ENCODE peak calls at places on chromosomes 4 and X, in four cellular contexts. K, M, O and T are unnamed samples.
A peak's percentile ranks its signal among the peaks of the same experiment; 100 is the strongest.

GRCh38 chrX:132967049-132967448 is 8.6 kb upstream of the HS6ST2 start:
- DNase-seq in K (no peak), O (no peak), M (no peak), T (no peak)

GRCh38 chr4:122622400-122622799 is 1.5 kb upstream of the IL21 start:
- DNase-seq in O (no peak), K (no peak), M (no peak), T (no peak)

GRCh38 chrX:41412261-41413167 is 34.6 kb upstream of the NYX start:
- DNase-seq in M (no peak), K (no peak), O (no peak), T (peak; percentile 26)

GRCh38 chr4:101259876-101260275 is 87.5 kb downstream of the PPP3CA start:
- DNase-seq in O (no peak), K (no peak), M (no peak), T (peak; percentile 55)

GRCh38 chr4:109359040-109359646 is 56.7 kb upstream of the COL25A1 start:
- DNase-seq in O (no peak), M (no peak), K (no peak), T (no peak)

GRCh38 chrX:107632291-107632690 is 4.0 kb downstream of the PRPS1 start:
- DNase-seq in K (no peak), O (no peak), M (no peak), T (no peak)

GRCh38 chr4:118995693-118996391 is 107.2 kb downstream of the SYNPO2 start:
- DNase-seq in K (no peak), M (no peak), O (no peak), T (no peak)

GRCh38 chr4:189046642-189047041 is 894.0 kb upstream of the FRG1 start:
- DNase-seq in O (peak; percentile 57), M (no peak), K (no peak), T (peak; percentile 10)

GRCh38 chrX:38859602-38860001 is 58.3 kb downstream of the MID1IP1 start:
- DNase-seq in O (no peak), K (no peak), M (no peak), T (no peak)